ENCODE peak calls at places on chromosome 13, in five cellular contexts. One of them, this sample, is unnamed.

GRCh38 chr13:72495681-72496080 is 231.7 kb downstream of the MZT1 start:
- DNase-seq in hippocampal formation: no peak
- DNase-seq in GM04503: no peak
- DNase-seq in body of pancreas: no peak
- DNase-seq in activated naive CD8-positive, alpha-beta T cell treated with anti-CD3 and anti-CD28 coated beads, Interleukin-2, amount 50 U/mL, for 24 hours: no peak
- DNase-seq in this sample: no peak

GRCh38 chr13:33169273-33169980 is 116.1 kb downstream of the STARD13 start:
- DNase-seq in body of pancreas: no peak
- DNase-seq in GM04503: peak; percentile 35
- DNase-seq in activated naive CD8-positive, alpha-beta T cell treated with anti-CD3 and anti-CD28 coated beads, Interleukin-2, amount 50 U/mL, for 24 hours: no peak
- DNase-seq in hippocampal formation: no peak
- DNase-seq in this sample: no peak

GRCh38 chr13:30810261-30810701 is 74.9 kb downstream of the ALOX5AP start:
- DNase-seq in GM04503: no peak
- DNase-seq in body of pancreas: peak; percentile 68
- DNase-seq in hippocampal formation: no peak
- DNase-seq in activated naive CD8-positive, alpha-beta T cell treated with anti-CD3 and anti-CD28 coated beads, Interleukin-2, amount 50 U/mL, for 24 hours: no peak
- DNase-seq in this sample: peak; percentile 57

GRCh38 chr13:24221007-24221406 is 60.5 kb downstream of the SPATA13 start:
- DNase-seq in activated naive CD8-positive, alpha-beta T cell treated with anti-CD3 and anti-CD28 coated beads, Interleukin-2, amount 50 U/mL, for 24 hours: no peak
- DNase-seq in GM04503: no peak
- DNase-seq in body of pancreas: peak; percentile 86
- DNase-seq in hippocampal formation: no peak
- DNase-seq in this sample: no peak

GRCh38 chr13:20126460-20127262 is 34.2 kb downstream of the GJA3 start:
- DNase-seq in activated naive CD8-positive, alpha-beta T cell treated with anti-CD3 and anti-CD28 coated beads, Interleukin-2, amount 50 U/mL, for 24 hours: no peak
- DNase-seq in body of pancreas: no peak
- DNase-seq in GM04503: no peak
- DNase-seq in hippocampal formation: no peak
- DNase-seq in this sample: no peak

GRCh38 chr13:78660130-78660857 is 1.3 kb upstream of the OBI1 start:
- DNase-seq in body of pancreas: no peak
- DNase-seq in activated naive CD8-positive, alpha-beta T cell treated with anti-CD3 and anti-CD28 coated beads, Interleukin-2, amount 50 U/mL, for 24 hours: no peak
- DNase-seq in GM04503: no peak
- DNase-seq in hippocampal formation: no peak
- DNase-seq in this sample: peak; percentile 4

GRCh38 chr13:90055121-90055520 is 1292.4 kb upstream of the MIR17HG start:
- DNase-seq in hippocampal formation: no peak
- DNase-seq in activated naive CD8-positive, alpha-beta T cell treated with anti-CD3 and anti-CD28 coated beads, Interleukin-2, amount 50 U/mL, for 24 hours: no peak
- DNase-seq in body of pancreas: no peak
- DNase-seq in GM04503: no peak
- DNase-seq in this sample: peak; percentile 18

GRCh38 chr13:45545686-45546409 is 69.7 kb downstream of the ERICH6B start:
- DNase-seq in GM04503: no peak
- DNase-seq in body of pancreas: no peak
- DNase-seq in activated naive CD8-positive, alpha-beta T cell treated with anti-CD3 and anti-CD28 coated beads, Interleukin-2, amount 50 U/mL, for 24 hours: no peak
- DNase-seq in hippocampal formation: no peak
- DNase-seq in this sample: no peak

GRCh38 chr13:80448725-80449124 is 107.8 kb upstream of the SPRY2 start:
- DNase-seq in hippocampal formation: no peak
- DNase-seq in GM04503: no peak
- DNase-seq in activated naive CD8-positive, alpha-beta T cell treated with anti-CD3 and anti-CD28 coated beads, Interleukin-2, amount 50 U/mL, for 24 hours: no peak
- DNase-seq in body of pancreas: no peak
- DNase-seq in this sample: no peak

GRCh38 chr13:95512957-95513356 is 39.6 kb upstream of the CLDN10 start:
- DNase-seq in GM04503: no peak
- DNase-seq in body of pancreas: no peak
- DNase-seq in activated naive CD8-positive, alpha-beta T cell treated with anti-CD3 and anti-CD28 coated beads, Interleukin-2, amount 50 U/mL, for 24 hours: no peak
- DNase-seq in hippocampal formation: no peak
- DNase-seq in this sample: no peak

GRCh38 chr13:31913459-31913858 is 118.1 kb upstream of the FRY start:
- DNase-seq in activated naive CD8-positive, alpha-beta T cell treated with anti-CD3 and anti-CD28 coated beads, Interleukin-2, amount 50 U/mL, for 24 hours: no peak
- DNase-seq in GM04503: no peak
- DNase-seq in hippocampal formation: no peak
- DNase-seq in body of pancreas: peak; percentile 46
- DNase-seq in this sample: no peak

GRCh38 chr13:45047394-45048328 is 58.3 kb downstream of the GPALPP1 start:
- DNase-seq in GM04503: no peak
- DNase-seq in activated naive CD8-positive, alpha-beta T cell treated with anti-CD3 and anti-CD28 coated beads, Interleukin-2, amount 50 U/mL, for 24 hours: peak; percentile 79
- DNase-seq in hippocampal formation: peak; percentile 79
- DNase-seq in body of pancreas: peak; percentile 79
- DNase-seq in this sample: peak; percentile 83

GRCh38 chr13:63209330-63210017 is 1793.8 kb upstream of the PCDH20 start:
- DNase-seq in body of pancreas: no peak
- DNase-seq in activated naive CD8-positive, alpha-beta T cell treated with anti-CD3 and anti-CD28 coated beads, Interleukin-2, amount 50 U/mL, for 24 hours: no peak
- DNase-seq in hippocampal formation: no peak
- DNase-seq in GM04503: no peak
- DNase-seq in this sample: no peak

GRCh38 chr13:36090592-36090991 is 40.6 kb downstream of the DCLK1 start:
- DNase-seq in body of pancreas: no peak
- DNase-seq in hippocampal formation: no peak
- DNase-seq in GM04503: no peak
- DNase-seq in activated naive CD8-positive, alpha-beta T cell treated with anti-CD3 and anti-CD28 coated beads, Interleukin-2, amount 50 U/mL, for 24 hours: no peak
- DNase-seq in this sample: no peak

GRCh38 chr13:42355118-42355840 is 83.3 kb downstream of the AKAP11 start:
- DNase-seq in body of pancreas: no peak
- DNase-seq in activated naive CD8-positive, alpha-beta T cell treated with anti-CD3 and anti-CD28 coated beads, Interleukin-2, amount 50 U/mL, for 24 hours: peak; percentile 57
- DNase-seq in GM04503: no peak
- DNase-seq in hippocampal formation: no peak
- DNase-seq in this sample: no peak

GRCh38 chr13:40148103-40148502 is 492.6 kb downstream of the COG6 start:
- DNase-seq in activated naive CD8-positive, alpha-beta T cell treated with anti-CD3 and anti-CD28 coated beads, Interleukin-2, amount 50 U/mL, for 24 hours: peak; percentile 34
- DNase-seq in hippocampal formation: no peak
- DNase-seq in body of pancreas: no peak
- DNase-seq in GM04503: no peak
- DNase-seq in this sample: no peak

GRCh38 chr13:63433546-63434150 is 2018.0 kb upstream of the PCDH20 start:
- DNase-seq in GM04503: no peak
- DNase-seq in activated naive CD8-positive, alpha-beta T cell treated with anti-CD3 and anti-CD28 coated beads, Interleukin-2, amount 50 U/mL, for 24 hours: no peak
- DNase-seq in body of pancreas: no peak
- DNase-seq in hippocampal formation: no peak
- DNase-seq in this sample: no peak